ENCODE peak calls at places on chromosomes 11 and 22, in six cellular contexts. Y, X, N, A, D and V are unnamed samples.

GRCh38 chr11:46149342-46149741 is 28.1 kb upstream of the PHF21A start:
- DNase-seq in A (no peak), N (no peak), D (no peak), X (peak; percentile 11), Y (no peak), V (no peak)

GRCh38 chr11:132883241-132883640 is 649.1 kb downstream of the OPCML start:
- DNase-seq in A (no peak), D (no peak), N (no peak), Y (no peak), X (no peak), V (no peak)

GRCh38 chr11:57646221-57646620 is 3.5 kb downstream of the YPEL4 start:
- DNase-seq in A (no peak), Y (no peak), N (no peak), D (no peak), X (no peak), V (no peak)

GRCh38 chr22:48957311-48957986 is 870.2 kb downstream of the BRD1 start:
- DNase-seq in A (no peak), D (no peak), X (no peak), N (no peak), Y (no peak), V (no peak)

GRCh38 chr22:18156878-18157713 is 7.1 kb downstream of the USP18 start:
- DNase-seq in N (peak; percentile 66), X (peak; percentile 86), A (peak; percentile 100), Y (peak; percentile 100), D (peak; percentile 90), V (no peak)

GRCh38 chr22:49400866-49401598 is 426.6 kb downstream of the BRD1 start:
- DNase-seq in A (no peak), N (no peak), D (no peak), Y (no peak), X (no peak), V (no peak)

GRCh38 chr22:43423046-43423445 is 11.2 kb downstream of the MPPED1 start:
- DNase-seq in N (no peak), D (no peak), X (no peak), A (no peak), Y (no peak), V (no peak)

GRCh38 chr22:19876314-19876940 is 21.8 kb upstream of the GNB1L start:
- DNase-seq in N (no peak), X (no peak), A (no peak), D (no peak), Y (no peak), V (no peak)

GRCh38 chr11:124597661-124598060 is 13.6 kb upstream of the PANX3 start:
- DNase-seq in A (no peak), D (no peak), Y (no peak), N (no peak), X (no peak), V (no peak)

GRCh38 chr11:78199015-78199652 is 10.4 kb downstream of the USP35 start:
- DNase-seq in N (no peak), X (no peak), D (no peak), A (no peak), Y (no peak), V (no peak)

GRCh38 chr11:130031056-130031455 is 28.4 kb upstream of the PRDM10 start:
- DNase-seq in Y (no peak), A (no peak), X (no peak), N (no peak), D (no peak), V (no peak)

GRCh38 chr22:44616461-44616860 is 85.5 kb upstream of the PRR5 start:
- DNase-seq in D (no peak), N (no peak), X (no peak), Y (no peak), A (no peak), V (no peak)

GRCh38 chr22:16562711-16563554 is 29.7 kb downstream of the CCT8L2 start:
- DNase-seq in N (no peak), Y (no peak), X (no peak), A (no peak), D (no peak), V (no peak)

GRCh38 chr11:78886616-78887015 is 312.0 kb upstream of the NARS2 start:
- DNase-seq in Y (peak; percentile 50), N (no peak), D (no peak), A (peak; percentile 35), X (no peak), V (no peak)

GRCh38 chr22:31090217-31091085 is 9.3 kb downstream of the SMTN start:
- DNase-seq in A (no peak), D (no peak), Y (no peak), N (no peak), X (no peak), V (no peak)

GRCh38 chr11:33945481-33946268 is 53.8 kb upstream of the LMO2 start:
- DNase-seq in A (no peak), N (no peak), X (no peak), Y (no peak), D (no peak), V (no peak)

GRCh38 chr22:23105919-23106853 is 35.6 kb downstream of the RSPH14 start:
- DNase-seq in X (no peak), D (no peak), N (no peak), A (no peak), Y (no peak), V (no peak)

GRCh38 chr11:77449060-77449521 is 24.8 kb downstream of the PAK1 start:
- DNase-seq in N (no peak), Y (no peak), A (no peak), X (no peak), D (no peak), V (no peak)

GRCh38 chr11:119148855-119149370 is at the start of gene ABCG4:
- DNase-seq in X (peak; percentile 73), Y (no peak), N (peak; percentile 72), A (no peak), D (peak; percentile 49), V (no peak)

GRCh38 chr11:34636127-34636526 is 15.2 kb downstream of the EHF start:
- DNase-seq in X (no peak), N (no peak), D (no peak), A (no peak), Y (no peak), V (no peak)

GRCh38 chr11:119337581-119338317 is 2.9 kb downstream of the C1QTNF5 start:
- DNase-seq in A (peak; percentile 67), X (peak; percentile 92), Y (peak; percentile 82), D (peak; percentile 85), N (peak; percentile 57), V (no peak)

DNA sequence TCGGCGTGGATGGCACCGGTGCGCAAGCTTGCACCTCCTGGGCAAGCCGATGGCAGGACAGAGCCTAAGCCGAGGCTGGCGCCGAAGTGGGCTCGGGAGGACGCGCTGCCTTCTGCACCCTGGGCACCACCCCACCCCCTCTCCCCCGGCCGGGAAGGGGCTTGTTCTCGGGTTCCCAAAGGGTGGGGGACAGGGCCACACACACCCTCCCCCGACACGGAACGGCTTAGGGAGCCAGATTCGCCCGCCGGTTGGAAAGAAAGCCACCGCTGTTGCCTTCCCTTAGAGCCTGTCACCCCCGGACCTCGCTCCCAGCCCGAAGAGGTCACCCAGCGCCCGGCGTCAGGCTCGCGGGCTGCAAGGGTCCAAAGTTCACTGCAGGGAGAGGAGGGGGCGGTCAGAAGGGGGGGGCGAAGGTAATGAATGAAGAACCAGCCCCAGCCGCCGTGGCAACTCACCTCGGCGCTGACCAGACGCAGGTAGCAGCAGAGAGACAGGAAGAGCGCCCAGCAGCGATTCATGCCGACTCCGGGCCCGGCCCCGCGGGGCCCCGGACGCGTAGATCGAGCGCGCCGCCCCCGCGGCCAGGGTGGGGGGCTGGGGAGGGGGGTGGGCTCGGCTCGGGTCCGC is 1.2 kb downstream of the PDGFB start:
- DNase-seq in A (no peak), X (peak; percentile 53), D (peak; percentile 78), N (no peak), Y (no peak), V (no peak)
- H3K27ac ChIP-seq in A (no peak overlapping the region), X (no peak overlapping the region), D (peak overlapping the region; percentile 88), N (no peak overlapping the region), Y (no peak overlapping the region), V (no peak overlapping the region)

GRCh38 chr11:86671386-86672006 is 920 bp downstream of the ME3 start:
- DNase-seq in A (no peak), Y (no peak), X (peak; percentile 47), N (no peak), D (peak; percentile 51), V (no peak)

GRCh38 chr11:86670179-86670578 is 2.2 kb downstream of the ME3 start:
- DNase-seq in X (no peak), Y (no peak), D (no peak), N (no peak), A (no peak), V (no peak)

GRCh38 chr11:86673872-86674750 is 1.7 kb upstream of the ME3 start:
- DNase-seq in D (no peak), A (no peak), X (no peak), Y (no peak), N (no peak), V (no peak)

GRCh38 chr11:86673055-86673843 is 833 bp upstream of the ME3 start:
- DNase-seq in N (no peak), D (no peak), A (no peak), Y (no peak), X (no peak), V (no peak)

GRCh38 chr11:86672007-86672621 is at the start of gene ME3:
- DNase-seq in Y (peak; percentile 63), A (no peak), D (peak; percentile 70), X (peak; percentile 65), N (no peak), V (no peak)
- TF ChIP-seq EZH2 in Y (no peak), A (no peak), D (no peak), X (peak; percentile 41), N (no peak), V (no peak)

GRCh38 chr11:206002-206384 is 1.2 kb downstream of the BET1L start:
- DNase-seq in D (no peak), A (no peak), N (no peak), Y (no peak), X (no peak), V (no peak)
- H3K27ac ChIP-seq in D (peak overlapping the region; percentile 94), A (peak overlapping the region; percentile 95), N (peak overlapping the region; percentile 93), Y (peak overlapping the region; percentile 96), X (no peak overlapping the region), V (no peak overlapping the region)

GRCh38 chr22:25281675-25282345 is 62.4 kb downstream of the CRYBB2 start:
- DNase-seq in X (peak; percentile 47), D (no peak), A (no peak), N (no peak), Y (no peak), V (no peak)

GRCh38 chr22:25282346-25282670 is 62.9 kb downstream of the CRYBB2 start:
- DNase-seq in Y (no peak), D (no peak), N (no peak), X (no peak), A (no peak), V (no peak)

DNA sequence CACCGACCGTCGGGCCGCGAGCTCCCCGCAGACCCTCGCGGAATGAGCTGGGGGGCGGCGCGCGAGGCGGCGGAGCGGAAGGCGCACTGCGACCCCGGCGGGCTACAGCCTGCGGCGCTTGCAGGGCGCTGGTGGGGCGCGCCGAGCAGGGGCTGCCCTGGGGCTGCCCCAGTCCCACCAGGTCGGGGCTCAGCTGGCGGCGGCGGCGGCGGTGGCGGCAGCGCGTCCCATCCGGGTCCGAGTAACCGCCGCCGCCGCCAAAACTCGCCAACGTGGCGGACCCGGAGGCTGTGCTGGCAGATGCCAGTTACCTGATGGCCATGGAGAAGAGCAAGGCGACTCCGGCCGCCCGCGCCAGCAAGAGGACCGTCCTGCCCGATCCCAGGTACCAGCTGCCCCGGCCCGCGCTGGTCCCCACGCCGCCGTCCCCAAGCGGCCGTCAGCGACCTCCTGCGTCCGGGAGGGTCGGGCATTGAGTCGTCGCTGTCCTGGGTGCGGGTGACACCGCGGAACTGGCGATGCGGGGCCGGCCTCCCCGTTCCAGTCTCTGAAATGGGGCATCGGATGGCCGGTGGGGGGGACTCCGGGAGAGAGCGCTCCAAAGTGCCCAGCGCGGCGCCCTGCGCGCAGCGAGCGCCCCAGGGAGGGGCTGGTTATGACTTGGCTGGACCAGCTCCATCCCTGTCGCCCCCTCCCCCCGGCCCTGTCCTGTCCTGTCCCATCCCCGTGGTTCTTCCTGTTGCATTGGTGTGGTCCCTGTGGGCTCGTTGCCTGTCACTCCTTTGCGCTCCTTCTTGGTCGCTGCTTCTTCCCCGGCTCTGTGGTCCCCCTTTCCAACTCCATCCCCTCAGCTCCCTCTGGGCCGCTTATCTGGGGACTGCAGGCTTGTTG is 63.5 kb downstream of the CRYBB2 start:
- DNase-seq in X (peak; percentile 69), Y (no peak), A (no peak), D (peak; percentile 4), N (no peak), V (no peak)
- TF ChIP-seq EZH2 in X (peak; percentile 46), Y (peak; percentile 49), A (peak; percentile 91), D (peak; percentile 79), N (no peak), V (no peak)